ENCODE peak calls at places on chromosomes 4 and X, in seven cellular contexts. G, B, P, R, O, W and M are unnamed samples.

GRCh38 chrX:133005038-133005437 is 46.6 kb upstream of the HS6ST2 start:
- DNase-seq in G (no peak), B (peak; percentile 4), P (no peak), R (no peak), O (no peak), W (no peak), M (peak; percentile 0)

GRCh38 chr4:101020956-101021355 is 326.4 kb downstream of the PPP3CA start:
- DNase-seq in G (peak; percentile 53), B (peak; percentile 76), P (no peak), R (no peak), O (no peak), W (no peak), M (peak; percentile 80)

GRCh38 chrX:53211391-53211978 is 13.5 kb downstream of the KDM5C start:
- DNase-seq in G (no peak), B (peak; percentile 50), P (no peak), R (no peak), O (no peak), W (no peak), M (no peak)

GRCh38 chr4:170777663-170778062 is 687.9 kb upstream of the AADAT start:
- DNase-seq in G (no peak), B (no peak), P (no peak), R (no peak), O (no peak), W (no peak), M (no peak)

GRCh38 chr4:119040261-119040660 is 95.4 kb upstream of the MYOZ2 start:
- DNase-seq in G (no peak), B (peak; percentile 18), P (no peak), R (no peak), O (no peak), W (no peak), M (no peak)

GRCh38 chr4:83536649-83537352 is 893 bp downstream of the GPAT3 start:
- DNase-seq in G (no peak), B (no peak), P (no peak), R (peak; percentile 18), O (peak; percentile 14), W (no peak), M (no peak)

GRCh38 chr4:75654905-75655304 is 18.3 kb downstream of the G3BP2 start:
- DNase-seq in G (no peak), B (no peak), P (no peak), R (no peak), O (no peak), W (no peak), M (no peak)

GRCh38 chrX:15960237-15960636 is 105.6 kb upstream of the AP1S2 start:
- DNase-seq in G (no peak), B (no peak), P (no peak), R (no peak), O (no peak), W (no peak), M (no peak)

GRCh38 chr4:148289740-148290139 is 152.5 kb downstream of the NR3C2 start:
- DNase-seq in G (no peak), B (no peak), P (no peak), R (no peak), O (no peak), W (no peak), M (no peak)

GRCh38 chr4:145740796-145741195 is 60.9 kb downstream of the C4orf51 start:
- DNase-seq in G (no peak), B (no peak), P (no peak), R (no peak), O (no peak), W (no peak), M (no peak)

GRCh38 chrX:41457618-41458192 is 10.6 kb downstream of the NYX start:
- DNase-seq in G (no peak), B (no peak), P (no peak), R (no peak), O (no peak), W (no peak), M (no peak)

GRCh38 chr4:41514765-41515481 is 23.0 kb upstream of the LIMCH1 start:
- DNase-seq in G (no peak), B (no peak), P (no peak), R (no peak), O (no peak), W (no peak), M (no peak)

GRCh38 chrX:40054793-40055192 is 43.0 kb downstream of the BCOR start:
- DNase-seq in G (no peak), B (peak; percentile 8), P (no peak), R (no peak), O (no peak), W (no peak), M (no peak)

GRCh38 chr4:43251760-43252317 is 359.3 kb downstream of the GRXCR1 start:
- DNase-seq in G (no peak), B (peak; percentile 44), P (no peak), R (no peak), O (no peak), W (no peak), M (peak; percentile 25)

GRCh38 chr4:31204895-31205294 is 484.7 kb downstream of the PCDH7 start:
- DNase-seq in G (no peak), B (no peak), P (no peak), R (no peak), O (no peak), W (no peak), M (no peak)

GRCh38 chrX:40050532-40050931 is 47.2 kb downstream of the BCOR start:
- DNase-seq in G (no peak), B (no peak), P (peak; percentile 29), R (no peak), O (no peak), W (no peak), M (no peak)

GRCh38 chrX:110418220-110418856 is 59.7 kb downstream of the RTL9 start:
- DNase-seq in G (no peak), B (peak; percentile 67), P (no peak), R (peak; percentile 38), O (no peak), W (peak; percentile 31), M (no peak)

GRCh38 chr4:25505637-25505991 is 128.6 kb downstream of the ANAPC4 start:
- DNase-seq in G (no peak), B (no peak), P (no peak), R (no peak), O (no peak), W (no peak), M (no peak)

GRCh38 chrX:119870626-119871131 is 854 bp downstream of the RNF113A start:
- DNase-seq in G (no peak), B (no peak), P (no peak), R (no peak), O (peak; percentile 29), W (no peak), M (peak; percentile 50)

GRCh38 chr4:119041951-119042560 is 93.6 kb upstream of the MYOZ2 start:
- DNase-seq in G (peak; percentile 12), B (peak; percentile 49), P (no peak), R (peak; percentile 70), O (peak; percentile 76), W (peak; percentile 35), M (peak; percentile 82)

GRCh38 chr4:18366762-18367358 is 345.3 kb upstream of the LCORL start:
- DNase-seq in G (peak; percentile 7), B (peak; percentile 1), P (no peak), R (no peak), O (no peak), W (no peak), M (peak; percentile 72)

GRCh38 chrX:63560601-63561218 is 209.6 kb upstream of the SPIN4 start:
- DNase-seq in G (peak; percentile 27), B (peak; percentile 69), P (peak; percentile 76), R (peak; percentile 52), O (peak; percentile 62), W (peak; percentile 42), M (peak; percentile 75)

GRCh38 chrX:151929131-151929530 is 16.4 kb downstream of the MAGEA4 start:
- DNase-seq in G (no peak), B (no peak), P (no peak), R (no peak), O (no peak), W (no peak), M (no peak)

DNA sequence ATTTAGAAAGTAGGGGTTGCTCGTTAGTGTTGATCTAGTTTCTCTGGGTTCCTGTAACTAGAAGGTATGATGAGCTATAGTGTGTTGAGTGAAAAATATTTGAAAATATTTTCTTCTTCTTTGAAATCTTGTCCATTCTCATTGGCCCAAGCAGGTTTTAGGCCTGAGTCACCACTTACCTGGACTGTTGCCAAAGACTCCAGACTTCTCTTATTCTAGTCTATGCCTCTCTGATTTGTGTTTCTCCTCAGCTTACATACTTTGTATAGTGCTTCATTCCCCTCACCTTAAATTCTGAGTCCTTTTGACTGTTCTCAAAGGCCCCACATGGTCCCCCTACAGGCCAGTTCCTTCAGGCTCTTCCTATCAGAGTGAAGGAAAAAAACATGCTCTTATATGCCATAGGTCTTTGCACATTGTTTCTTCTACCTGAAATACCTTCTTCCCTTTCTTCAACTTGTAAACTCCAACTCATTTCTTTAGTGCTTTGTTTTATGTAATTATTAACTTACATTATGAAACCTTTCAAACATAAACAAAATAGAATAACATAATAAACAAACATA is 258.2 kb downstream of the PPP1R2C start:
- DNase-seq in G (no peak), B (peak; percentile 59), P (no peak), R (no peak), O (no peak), W (no peak), M (no peak)
- TF ChIP-seq CTCF in G (peak; percentile 15), B (no peak), P (no peak), R (no peak), O (no peak), W (no peak), M (no peak)

GRCh38 chr4:3766207-3766790 is at the start of gene ADRA2C:
- DNase-seq in G (no peak), B (no peak), P (no peak), R (peak; percentile 55), O (no peak), W (no peak), M (no peak)
- H3K4me3 ChIP-seq in G (no peak within 1 kb of the TSS), B (no peak within 1 kb of the TSS), P (peak within 1 kb of the TSS; percentile 73), R (peak within 1 kb of the TSS; percentile 33), O (peak within 1 kb of the TSS; percentile 36), W (peak within 1 kb of the TSS; percentile 32), M (no peak within 1 kb of the TSS)

DNA sequence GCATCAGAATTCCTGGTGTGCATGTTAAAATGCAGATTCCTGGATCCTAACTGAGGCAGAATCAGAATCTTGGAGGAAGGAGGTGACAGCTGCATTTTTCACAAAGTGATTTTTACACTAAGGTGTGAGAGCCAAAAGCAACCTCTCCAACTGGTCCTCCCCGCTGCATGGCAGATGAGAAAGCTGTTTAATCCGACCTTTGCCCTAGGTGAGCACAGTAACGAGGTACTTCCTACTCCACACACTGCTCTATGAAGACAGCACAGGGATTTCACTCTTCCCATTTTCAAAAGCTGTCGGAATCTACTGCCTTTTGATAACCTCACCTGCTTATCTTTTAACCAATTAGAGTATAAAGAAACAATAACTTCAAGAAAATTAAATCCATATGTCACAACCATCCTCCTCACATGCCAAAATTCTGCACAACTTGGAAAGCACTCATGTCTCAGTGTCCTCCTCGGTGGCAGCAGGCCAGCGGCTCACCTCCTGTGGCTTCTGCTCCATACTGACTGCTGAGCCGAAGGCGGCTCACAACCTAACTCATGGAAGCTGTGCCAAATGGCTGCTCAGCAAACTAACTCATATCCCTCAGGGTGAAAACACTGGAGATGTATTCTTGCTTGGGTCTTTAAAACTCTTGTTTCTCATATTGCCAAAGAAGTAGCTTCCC is 3.6 kb downstream of the CASP6 start:
- DNase-seq in G (no peak), B (no peak), P (no peak), R (no peak), O (peak; percentile 61), W (no peak), M (no peak)
- TF ChIP-seq CTCF in G (no peak), B (no peak), P (no peak), R (no peak), O (no peak), W (no peak), M (no peak)

DNA sequence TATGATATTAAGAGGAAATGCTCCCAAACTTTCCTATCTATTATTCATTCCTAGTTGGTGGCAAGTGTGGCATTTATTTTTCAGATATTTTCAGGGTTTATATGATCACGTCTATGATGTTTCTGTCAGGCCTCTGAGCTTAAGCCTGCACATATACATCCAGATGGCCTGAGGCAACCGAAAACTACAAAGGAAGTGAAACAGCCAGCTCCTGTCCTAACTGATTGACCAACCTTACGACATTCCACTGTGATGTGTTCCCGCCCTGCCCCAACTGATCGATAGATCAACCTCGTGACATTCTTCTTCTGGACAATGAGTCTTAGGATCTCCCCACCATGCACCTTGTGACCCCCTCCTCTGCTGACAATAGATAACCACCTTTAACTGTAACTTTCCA is 67.6 kb upstream of the CTSO start:
- DNase-seq in G (no peak), B (no peak), P (no peak), R (no peak), O (no peak), W (no peak), M (no peak)
- H3K4me3 ChIP-seq in G (no peak overlapping the region), B (no peak overlapping the region), P (no peak overlapping the region), R (no peak overlapping the region), O (no peak overlapping the region), W (no peak overlapping the region), M (no peak overlapping the region)